ENCODE peak calls at places on chromosomes 6 and 20, in seven cellular contexts. Z, P, R, A, T, V and C are unnamed samples.

GRCh38 chr6:108746411-108746810 is 101.8 kb upstream of the ARMC2 start:
- DNase-seq in Z (no peak), T (no peak), P (no peak), A (no peak), V (no peak), R (no peak), C (no peak)

GRCh38 chr20:37902504-37903313 is at the start of gene VSTM2L:
- DNase-seq in A (peak), Z (no peak), R (no peak), T (peak), P (no peak), V (no peak), C (no peak)

GRCh38 chr6:11067348-11067747 is 23.2 kb upstream of the ELOVL2 start:
- DNase-seq in T (no peak), V (no peak), A (no peak), R (no peak), Z (no peak), P (no peak), C (peak)

GRCh38 chr20:25308671-25309394 is 60.9 kb downstream of the PYGB start:
- DNase-seq in A (peak), Z (no peak), V (no peak), P (no peak), T (peak), R (no peak), C (peak)

GRCh38 chr6:1670711-1671462 is 61.2 kb downstream of the FOXC1 start:
- DNase-seq in V (no peak), P (no peak), R (no peak), T (peak), A (no peak), Z (no peak), C (no peak)

GRCh38 chr6:21426841-21427490 is 166.6 kb upstream of the SOX4 start:
- DNase-seq in P (no peak), Z (no peak), A (peak), T (no peak), R (no peak), V (no peak), C (peak)

GRCh38 chr20:53047203-53047602 is 75.0 kb downstream of the TSHZ2 start:
- DNase-seq in T (no peak), V (no peak), P (no peak), R (no peak), A (no peak), Z (no peak), C (no peak)

GRCh38 chr20:38196016-38196415 is 30.9 kb upstream of the TGM2 start:
- DNase-seq in T (no peak), V (no peak), P (no peak), Z (no peak), A (no peak), R (no peak), C (no peak)

GRCh38 chr20:44089987-44090674 is 96.9 kb downstream of the JPH2 start:
- DNase-seq in R (no peak), A (peak), T (peak), P (peak), V (peak), Z (no peak), C (peak)

GRCh38 chr20:43725666-43726065 is 1.1 kb downstream of the GTSF1L start:
- DNase-seq in P (no peak), A (no peak), Z (no peak), V (no peak), R (no peak), T (peak), C (no peak)

GRCh38 chr20:47099749-47100515 is 205.3 kb downstream of the EYA2 start:
- DNase-seq in R (no peak), T (peak), Z (no peak), A (peak), P (no peak), V (no peak), C (no peak)

GRCh38 chr6:2744206-2744771 is 6.4 kb downstream of the MYLK4 start:
- DNase-seq in V (peak), R (no peak), Z (no peak), A (no peak), P (no peak), T (no peak), C (peak)

GRCh38 chr6:128208078-128208477 is 307.2 kb upstream of the THEMIS start:
- DNase-seq in Z (no peak), P (no peak), T (peak), V (no peak), R (no peak), A (peak), C (no peak)

GRCh38 chr20:54980321-54980960 is 505.0 kb downstream of the DOK5 start:
- DNase-seq in Z (no peak), V (peak), T (no peak), R (peak), P (no peak), A (no peak), C (no peak)

GRCh38 chr20:49455691-49456090 is 26.8 kb downstream of the KCNB1 start:
- DNase-seq in A (no peak), V (no peak), R (no peak), Z (no peak), T (no peak), P (no peak), C (no peak)

GRCh38 chr6:137095651-137096238 is 51.0 kb upstream of the IL20RA start:
- DNase-seq in V (peak), Z (no peak), P (no peak), T (no peak), R (peak), A (no peak), C (no peak)

GRCh38 chr6:31620586-31621319 is at the start of gene PRRC2A:
- DNase-seq in P (no peak), Z (no peak), T (peak), V (peak), A (peak), R (peak), C (peak)